ENCODE peak calls at places on chromosomes 1 and 21, in six cellular contexts. One of them, this sample, is unnamed. For H3K9me3, the result is how much of the 10 kb centered on the place peaks cover.

GRCh38 chr1:180503274-180503862 is 991 bp upstream of the ACBD6 start:
- DNase-seq in tibial artery: no peak
- DNase-seq in CD8-positive, alpha-beta T cell: no peak
- DNase-seq in heart left ventricle: no peak
- DNase-seq in neuronal stem cell: no peak
- DNase-seq in naive thymus-derived CD4-positive, alpha-beta T cell: no peak
- DNase-seq in this sample: no peak

GRCh38 chr1:107626075-107626796 is 338.7 kb downstream of the VAV3 start:
- DNase-seq in tibial artery: no peak
- DNase-seq in neuronal stem cell: no peak
- DNase-seq in heart left ventricle: no peak
- DNase-seq in naive thymus-derived CD4-positive, alpha-beta T cell: no peak
- DNase-seq in CD8-positive, alpha-beta T cell: no peak
- DNase-seq in this sample: no peak

GRCh38 chr1:39639333-39640130 is at the start of gene HEYL:
- DNase-seq in heart left ventricle: peak
- DNase-seq in tibial artery: peak
- DNase-seq in naive thymus-derived CD4-positive, alpha-beta T cell: peak
- DNase-seq in CD8-positive, alpha-beta T cell: peak
- DNase-seq in neuronal stem cell: peak
- DNase-seq in this sample: peak

GRCh38 chr1:107548276-107548675 is 407.4 kb downstream of the NTNG1 start:
- DNase-seq in CD8-positive, alpha-beta T cell: no peak
- DNase-seq in tibial artery: no peak
- DNase-seq in heart left ventricle: no peak
- DNase-seq in naive thymus-derived CD4-positive, alpha-beta T cell: no peak
- DNase-seq in neuronal stem cell: no peak
- DNase-seq in this sample: no peak

GRCh38 chr1:200298242-200298641 is 111.6 kb downstream of the ZNF281 start:
- DNase-seq in tibial artery: no peak
- DNase-seq in naive thymus-derived CD4-positive, alpha-beta T cell: no peak
- DNase-seq in heart left ventricle: no peak
- DNase-seq in CD8-positive, alpha-beta T cell: no peak
- DNase-seq in neuronal stem cell: no peak
- DNase-seq in this sample: no peak

GRCh38 chr21:21268061-21268471 is 269.9 kb downstream of the NCAM2 start:
- DNase-seq in tibial artery: no peak
- DNase-seq in neuronal stem cell: no peak
- DNase-seq in naive thymus-derived CD4-positive, alpha-beta T cell: no peak
- DNase-seq in heart left ventricle: no peak
- DNase-seq in CD8-positive, alpha-beta T cell: no peak
- DNase-seq in this sample: no peak

GRCh38 chr21:45386728-45387371 is 18.1 kb upstream of the COL18A1 start:
- DNase-seq in neuronal stem cell: no peak
- DNase-seq in naive thymus-derived CD4-positive, alpha-beta T cell: no peak
- DNase-seq in heart left ventricle: peak
- DNase-seq in tibial artery: peak
- DNase-seq in CD8-positive, alpha-beta T cell: no peak
- DNase-seq in this sample: no peak

GRCh38 chr21:29496337-29496736 is 197.6 kb downstream of the BACH1 start:
- DNase-seq in neuronal stem cell: no peak
- DNase-seq in heart left ventricle: no peak
- DNase-seq in tibial artery: no peak
- DNase-seq in naive thymus-derived CD4-positive, alpha-beta T cell: no peak
- DNase-seq in CD8-positive, alpha-beta T cell: no peak
- DNase-seq in this sample: no peak

GRCh38 chr1:27979151-27979858 is 19.5 kb downstream of the XKR8 start:
- DNase-seq in tibial artery: no peak
- DNase-seq in CD8-positive, alpha-beta T cell: no peak
- DNase-seq in neuronal stem cell: no peak
- DNase-seq in naive thymus-derived CD4-positive, alpha-beta T cell: no peak
- DNase-seq in heart left ventricle: no peak
- DNase-seq in this sample: no peak

GRCh38 chr1:109625601-109626560 is 6.2 kb downstream of the AMPD2 start:
- DNase-seq in CD8-positive, alpha-beta T cell: no peak
- DNase-seq in tibial artery: no peak
- DNase-seq in neuronal stem cell: no peak
- DNase-seq in heart left ventricle: no peak
- DNase-seq in naive thymus-derived CD4-positive, alpha-beta T cell: no peak
- DNase-seq in this sample: no peak

GRCh38 chr1:27144920-27145661 is 9.8 kb downstream of the SLC9A1 start:
- DNase-seq in naive thymus-derived CD4-positive, alpha-beta T cell: no peak
- DNase-seq in CD8-positive, alpha-beta T cell: no peak
- DNase-seq in neuronal stem cell: no peak
- DNase-seq in heart left ventricle: no peak
- DNase-seq in tibial artery: no peak
- DNase-seq in this sample: no peak

GRCh38 chr1:205269711-205270110 is 42.0 kb downstream of the TMCC2 start:
- DNase-seq in heart left ventricle: no peak
- DNase-seq in tibial artery: no peak
- DNase-seq in CD8-positive, alpha-beta T cell: no peak
- DNase-seq in neuronal stem cell: no peak
- DNase-seq in naive thymus-derived CD4-positive, alpha-beta T cell: no peak
- DNase-seq in this sample: no peak

GRCh38 chr21:22536511-22536910 is 1538.3 kb downstream of the NCAM2 start:
- DNase-seq in CD8-positive, alpha-beta T cell: no peak
- DNase-seq in tibial artery: no peak
- DNase-seq in naive thymus-derived CD4-positive, alpha-beta T cell: no peak
- DNase-seq in heart left ventricle: no peak
- DNase-seq in neuronal stem cell: no peak
- DNase-seq in this sample: no peak

GRCh38 chr1:89547563-89548485 is 23.2 kb downstream of the LRRC8B start:
- DNase-seq in tibial artery: no peak
- DNase-seq in heart left ventricle: no peak
- DNase-seq in neuronal stem cell: no peak
- DNase-seq in naive thymus-derived CD4-positive, alpha-beta T cell: no peak
- DNase-seq in CD8-positive, alpha-beta T cell: no peak
- DNase-seq in this sample: no peak

GRCh38 chr1:230270940-230271325 is 155.2 kb downstream of the PGBD5 start:
- DNase-seq in naive thymus-derived CD4-positive, alpha-beta T cell: no peak
- DNase-seq in neuronal stem cell: no peak
- DNase-seq in tibial artery: no peak
- DNase-seq in CD8-positive, alpha-beta T cell: no peak
- DNase-seq in heart left ventricle: no peak
- DNase-seq in this sample: no peak

GRCh38 chr1:203215573-203215972 is 13.9 kb downstream of the CHIT1 start:
- DNase-seq in neuronal stem cell: no peak
- DNase-seq in heart left ventricle: no peak
- DNase-seq in tibial artery: no peak
- DNase-seq in CD8-positive, alpha-beta T cell: no peak
- DNase-seq in naive thymus-derived CD4-positive, alpha-beta T cell: no peak
- DNase-seq in this sample: no peak

GRCh38 chr21:45998276-45998701 is 16.7 kb downstream of the COL6A1 start:
- DNase-seq in neuronal stem cell: no peak
- DNase-seq in CD8-positive, alpha-beta T cell: no peak
- DNase-seq in tibial artery: peak
- DNase-seq in heart left ventricle: no peak
- DNase-seq in naive thymus-derived CD4-positive, alpha-beta T cell: peak
- DNase-seq in this sample: no peak

GRCh38 chr1:201877877-201878339 is 10.8 kb upstream of the SHISA4 start:
- DNase-seq in heart left ventricle: no peak
- DNase-seq in tibial artery: no peak
- DNase-seq in neuronal stem cell: peak
- DNase-seq in naive thymus-derived CD4-positive, alpha-beta T cell: no peak
- DNase-seq in CD8-positive, alpha-beta T cell: no peak
- DNase-seq in this sample: no peak

GRCh38 chr1:244173765-244174164 is 122.7 kb downstream of the ZBTB18 start:
- DNase-seq in CD8-positive, alpha-beta T cell: no peak
- DNase-seq in neuronal stem cell: no peak
- DNase-seq in heart left ventricle: no peak
- DNase-seq in naive thymus-derived CD4-positive, alpha-beta T cell: no peak
- DNase-seq in tibial artery: no peak
- DNase-seq in this sample: no peak

GRCh38 chr21:41578708-41579107 is 70.8 kb upstream of the TMPRSS2 start:
- DNase-seq in tibial artery: no peak
- DNase-seq in CD8-positive, alpha-beta T cell: no peak
- DNase-seq in heart left ventricle: no peak
- DNase-seq in naive thymus-derived CD4-positive, alpha-beta T cell: no peak
- DNase-seq in neuronal stem cell: no peak
- DNase-seq in this sample: no peak

GRCh38 chr21:41573902-41574690 is 66.1 kb upstream of the TMPRSS2 start:
- DNase-seq in naive thymus-derived CD4-positive, alpha-beta T cell: no peak
- DNase-seq in tibial artery: no peak
- DNase-seq in neuronal stem cell: no peak
- DNase-seq in heart left ventricle: no peak
- DNase-seq in CD8-positive, alpha-beta T cell: no peak
- DNase-seq in this sample: no peak

GRCh38 chr21:41579692-41580091 is 71.7 kb upstream of the TMPRSS2 start:
- DNase-seq in tibial artery: no peak
- DNase-seq in CD8-positive, alpha-beta T cell: no peak
- DNase-seq in heart left ventricle: no peak
- DNase-seq in neuronal stem cell: no peak
- DNase-seq in naive thymus-derived CD4-positive, alpha-beta T cell: no peak
- DNase-seq in this sample: no peak

GRCh38 chr21:41578083-41578482 is 70.1 kb upstream of the TMPRSS2 start:
- DNase-seq in naive thymus-derived CD4-positive, alpha-beta T cell: no peak
- DNase-seq in heart left ventricle: no peak
- DNase-seq in CD8-positive, alpha-beta T cell: no peak
- DNase-seq in tibial artery: no peak
- DNase-seq in neuronal stem cell: no peak
- DNase-seq in this sample: no peak

DNA sequence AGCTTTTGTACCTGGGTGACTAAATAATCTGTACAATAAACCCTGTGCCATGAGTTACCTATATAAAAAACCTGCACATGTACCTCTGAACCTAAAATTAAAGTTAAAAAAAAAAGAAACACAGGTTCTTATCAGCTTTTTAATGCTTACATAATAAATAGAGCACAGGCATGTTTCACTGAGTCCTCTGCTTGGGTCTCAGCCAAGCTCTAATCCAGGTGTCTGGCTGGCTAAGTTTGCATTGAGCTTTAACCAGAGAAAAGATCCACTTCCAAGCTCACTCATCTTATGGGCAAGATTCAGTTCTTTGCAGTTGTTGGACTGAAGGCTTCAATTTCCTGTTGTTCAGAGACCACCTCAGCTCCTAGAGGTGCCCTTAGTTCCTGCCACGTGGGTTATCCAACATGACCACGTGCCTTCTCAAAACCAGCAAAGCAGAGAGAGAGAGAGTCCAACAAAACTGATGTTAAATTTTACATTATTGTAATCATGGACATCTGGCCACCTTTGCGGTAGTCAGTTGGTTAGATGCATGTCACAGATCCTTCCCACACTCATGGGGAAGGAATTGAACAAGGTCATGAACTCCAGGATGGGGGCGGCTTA is 68.2 kb upstream of the TMPRSS2 start:
- DNase-seq in neuronal stem cell: no peak
- DNase-seq in naive thymus-derived CD4-positive, alpha-beta T cell: no peak
- DNase-seq in heart left ventricle: no peak
- DNase-seq in tibial artery: no peak
- DNase-seq in CD8-positive, alpha-beta T cell: no peak
- DNase-seq in this sample: no peak
- H3K9me3 ChIP-seq in neuronal stem cell: under half
- H3K9me3 ChIP-seq in naive thymus-derived CD4-positive, alpha-beta T cell: under half
- H3K9me3 ChIP-seq in heart left ventricle: under half
- H3K9me3 ChIP-seq in tibial artery: under half
- H3K9me3 ChIP-seq in CD8-positive, alpha-beta T cell: under half
- H3K9me3 ChIP-seq in this sample: under half

GRCh38 chr1:177495878-177496277 is 325.1 kb downstream of the BRINP2 start:
- DNase-seq in neuronal stem cell: no peak
- DNase-seq in tibial artery: no peak
- DNase-seq in CD8-positive, alpha-beta T cell: no peak
- DNase-seq in heart left ventricle: no peak
- DNase-seq in naive thymus-derived CD4-positive, alpha-beta T cell: no peak
- DNase-seq in this sample: no peak
- H3K9me3 ChIP-seq in neuronal stem cell: under half
- H3K9me3 ChIP-seq in tibial artery: under half
- H3K9me3 ChIP-seq in CD8-positive, alpha-beta T cell: under half
- H3K9me3 ChIP-seq in heart left ventricle: under half
- H3K9me3 ChIP-seq in naive thymus-derived CD4-positive, alpha-beta T cell: under half
- H3K9me3 ChIP-seq in this sample: under half

GRCh38 chr1:79815115-79815514 is 808.6 kb upstream of the ADGRL4 start:
- DNase-seq in heart left ventricle: no peak
- DNase-seq in CD8-positive, alpha-beta T cell: no peak
- DNase-seq in neuronal stem cell: no peak
- DNase-seq in tibial artery: no peak
- DNase-seq in naive thymus-derived CD4-positive, alpha-beta T cell: no peak
- DNase-seq in this sample: no peak
- H3K9me3 ChIP-seq in heart left ventricle: under half
- H3K9me3 ChIP-seq in CD8-positive, alpha-beta T cell: under half
- H3K9me3 ChIP-seq in neuronal stem cell: under half
- H3K9me3 ChIP-seq in tibial artery: under half
- H3K9me3 ChIP-seq in naive thymus-derived CD4-positive, alpha-beta T cell: under half
- H3K9me3 ChIP-seq in this sample: under half

GRCh38 chr1:239361403-239361802 is 25.0 kb upstream of the CHRM3 start:
- DNase-seq in naive thymus-derived CD4-positive, alpha-beta T cell: no peak
- DNase-seq in tibial artery: no peak
- DNase-seq in heart left ventricle: no peak
- DNase-seq in CD8-positive, alpha-beta T cell: no peak
- DNase-seq in neuronal stem cell: no peak
- DNase-seq in this sample: no peak

GRCh38 chr1:239354211-239354610 is 32.2 kb upstream of the CHRM3 start:
- DNase-seq in tibial artery: no peak
- DNase-seq in neuronal stem cell: no peak
- DNase-seq in CD8-positive, alpha-beta T cell: no peak
- DNase-seq in heart left ventricle: no peak
- DNase-seq in naive thymus-derived CD4-positive, alpha-beta T cell: no peak
- DNase-seq in this sample: no peak

GRCh38 chr1:239353536-239353935 is 32.8 kb upstream of the CHRM3 start:
- DNase-seq in neuronal stem cell: no peak
- DNase-seq in tibial artery: no peak
- DNase-seq in CD8-positive, alpha-beta T cell: no peak
- DNase-seq in naive thymus-derived CD4-positive, alpha-beta T cell: no peak
- DNase-seq in heart left ventricle: no peak
- DNase-seq in this sample: no peak

DNA sequence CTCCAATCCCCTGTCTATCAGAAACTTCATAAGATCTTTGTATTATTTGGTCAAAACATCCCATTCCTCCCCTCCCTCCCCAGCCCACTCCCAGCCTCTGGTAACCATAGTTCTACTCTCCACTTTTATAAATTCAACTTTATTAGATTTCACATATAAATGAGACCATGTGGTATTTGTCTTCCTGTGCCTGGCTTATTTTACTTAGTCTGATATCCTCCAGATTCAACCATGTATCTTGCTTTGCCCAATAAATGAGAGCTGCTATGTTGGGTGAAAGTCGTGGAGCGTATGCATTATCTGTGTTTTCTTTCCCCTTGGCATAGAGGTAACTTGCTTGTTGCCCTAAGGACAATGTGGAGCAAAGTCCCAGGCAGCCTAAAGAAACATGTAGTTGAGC is 28.5 kb upstream of the CHRM3 start:
- DNase-seq in tibial artery: no peak
- DNase-seq in heart left ventricle: no peak
- DNase-seq in naive thymus-derived CD4-positive, alpha-beta T cell: no peak
- DNase-seq in CD8-positive, alpha-beta T cell: no peak
- DNase-seq in neuronal stem cell: no peak
- DNase-seq in this sample: no peak
- H3K9me3 ChIP-seq in tibial artery: under half
- H3K9me3 ChIP-seq in heart left ventricle: under half
- H3K9me3 ChIP-seq in naive thymus-derived CD4-positive, alpha-beta T cell: under half
- H3K9me3 ChIP-seq in CD8-positive, alpha-beta T cell: under half
- H3K9me3 ChIP-seq in neuronal stem cell: under half
- H3K9me3 ChIP-seq in this sample: under half